ENCODE peak calls at places on chromosomes 1 and 21, in six cellular contexts. One of them, this sample, is unnamed.

GRCh38 chr1:20325844-20326323 is 35.2 kb downstream of the VWA5B1 start:
- DNase-seq in ovary: no peak
- DNase-seq in RWPE1: no peak
- DNase-seq in CD8-positive, alpha-beta memory T cell: no peak
- DNase-seq in fibroblast of lung: peak
- DNase-seq in CD4-positive, alpha-beta T cell: no peak
- DNase-seq in this sample: no peak

GRCh38 chr1:165303415-165303814 is 53.1 kb downstream of the LMX1A start:
- DNase-seq in fibroblast of lung: no peak
- DNase-seq in RWPE1: no peak
- DNase-seq in CD4-positive, alpha-beta T cell: no peak
- DNase-seq in CD8-positive, alpha-beta memory T cell: no peak
- DNase-seq in ovary: no peak
- DNase-seq in this sample: no peak

GRCh38 chr1:244450597-244451538 is 841 bp downstream of the ADSS2 start:
- DNase-seq in CD8-positive, alpha-beta memory T cell: peak
- DNase-seq in fibroblast of lung: peak
- DNase-seq in ovary: peak
- DNase-seq in RWPE1: peak
- DNase-seq in CD4-positive, alpha-beta T cell: peak
- DNase-seq in this sample: peak

GRCh38 chr1:21317035-21317689 is 26.9 kb upstream of the ECE1 start:
- DNase-seq in CD4-positive, alpha-beta T cell: no peak
- DNase-seq in CD8-positive, alpha-beta memory T cell: no peak
- DNase-seq in RWPE1: no peak
- DNase-seq in ovary: peak
- DNase-seq in fibroblast of lung: peak
- DNase-seq in this sample: peak

GRCh38 chr1:204466416-204467405 is 27.9 kb downstream of the PIK3C2B start:
- DNase-seq in RWPE1: no peak
- DNase-seq in fibroblast of lung: no peak
- DNase-seq in CD4-positive, alpha-beta T cell: no peak
- DNase-seq in CD8-positive, alpha-beta memory T cell: no peak
- DNase-seq in ovary: no peak
- DNase-seq in this sample: peak

GRCh38 chr1:241990040-241990439 is 8.9 kb downstream of the MAP1LC3C start:
- DNase-seq in ovary: peak
- DNase-seq in fibroblast of lung: peak
- DNase-seq in CD4-positive, alpha-beta T cell: no peak
- DNase-seq in RWPE1: peak
- DNase-seq in CD8-positive, alpha-beta memory T cell: no peak
- DNase-seq in this sample: peak

GRCh38 chr1:208120426-208120790 is 123.8 kb downstream of the PLXNA2 start:
- DNase-seq in CD8-positive, alpha-beta memory T cell: no peak
- DNase-seq in RWPE1: no peak
- DNase-seq in CD4-positive, alpha-beta T cell: no peak
- DNase-seq in ovary: no peak
- DNase-seq in fibroblast of lung: no peak
- DNase-seq in this sample: no peak

GRCh38 chr21:20783611-20784010 is 214.6 kb upstream of the NCAM2 start:
- DNase-seq in fibroblast of lung: no peak
- DNase-seq in RWPE1: no peak
- DNase-seq in CD8-positive, alpha-beta memory T cell: no peak
- DNase-seq in ovary: no peak
- DNase-seq in CD4-positive, alpha-beta T cell: no peak
- DNase-seq in this sample: no peak

GRCh38 chr1:111776397-111776796 is 20.7 kb downstream of the DDX20 start:
- DNase-seq in CD4-positive, alpha-beta T cell: no peak
- DNase-seq in RWPE1: no peak
- DNase-seq in ovary: no peak
- DNase-seq in fibroblast of lung: no peak
- DNase-seq in CD8-positive, alpha-beta memory T cell: no peak
- DNase-seq in this sample: no peak

GRCh38 chr1:73930293-73930692 is 267.7 kb downstream of the LRRIQ3 start:
- DNase-seq in CD8-positive, alpha-beta memory T cell: no peak
- DNase-seq in RWPE1: no peak
- DNase-seq in ovary: no peak
- DNase-seq in fibroblast of lung: no peak
- DNase-seq in CD4-positive, alpha-beta T cell: no peak
- DNase-seq in this sample: no peak

GRCh38 chr1:16921391-16922185 is at the start of gene CROCC:
- DNase-seq in fibroblast of lung: peak
- DNase-seq in RWPE1: no peak
- DNase-seq in CD4-positive, alpha-beta T cell: peak
- DNase-seq in ovary: peak
- DNase-seq in CD8-positive, alpha-beta memory T cell: peak
- DNase-seq in this sample: no peak

DNA sequence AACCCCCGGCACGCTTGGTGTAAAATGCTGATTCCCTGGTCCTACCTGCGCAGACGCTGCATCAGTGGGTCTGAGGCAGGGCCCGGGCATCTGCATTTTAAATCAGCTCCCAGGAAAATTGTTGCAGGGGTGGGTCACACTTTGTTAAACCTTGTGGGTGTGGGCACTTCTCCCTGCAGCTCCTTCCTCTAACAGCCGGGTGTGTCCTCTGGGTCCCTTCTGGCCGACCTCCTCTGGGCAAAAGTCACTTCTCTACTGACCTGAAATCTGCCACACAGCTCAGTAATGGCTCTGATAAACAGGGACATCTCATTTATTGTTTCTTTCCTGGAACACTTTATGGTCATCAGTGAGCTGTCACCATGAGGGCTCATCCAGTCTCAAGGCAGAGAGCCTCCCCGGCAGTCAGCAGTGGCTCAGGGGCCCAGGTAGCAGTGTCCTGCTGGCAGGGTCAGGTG is 52.8 kb upstream of the TMPRSS2 start:
- DNase-seq in ovary: no peak
- DNase-seq in fibroblast of lung: no peak
- DNase-seq in CD8-positive, alpha-beta memory T cell: no peak
- DNase-seq in RWPE1: no peak
- DNase-seq in CD4-positive, alpha-beta T cell: no peak
- DNase-seq in this sample: no peak
- H3K27ac ChIP-seq in ovary: no peak
- H3K27ac ChIP-seq in fibroblast of lung: no peak
- H3K27ac ChIP-seq in CD8-positive, alpha-beta memory T cell: no peak
- H3K27ac ChIP-seq in RWPE1: peak
- H3K27ac ChIP-seq in CD4-positive, alpha-beta T cell: no peak
- H3K27ac ChIP-seq in this sample: no peak

GRCh38 chr1:6871300-6871972 is 86.2 kb downstream of the CAMTA1 start:
- DNase-seq in RWPE1: no peak
- DNase-seq in ovary: no peak
- DNase-seq in CD8-positive, alpha-beta memory T cell: no peak
- DNase-seq in CD4-positive, alpha-beta T cell: no peak
- DNase-seq in fibroblast of lung: no peak
- DNase-seq in this sample: no peak

GRCh38 chr1:6868371-6869001 is 83.2 kb downstream of the CAMTA1 start:
- DNase-seq in ovary: no peak
- DNase-seq in CD4-positive, alpha-beta T cell: no peak
- DNase-seq in fibroblast of lung: peak
- DNase-seq in RWPE1: no peak
- DNase-seq in CD8-positive, alpha-beta memory T cell: no peak
- DNase-seq in this sample: no peak

GRCh38 chr1:6870086-6870485 is 84.8 kb downstream of the CAMTA1 start:
- DNase-seq in CD4-positive, alpha-beta T cell: no peak
- DNase-seq in ovary: no peak
- DNase-seq in fibroblast of lung: peak
- DNase-seq in CD8-positive, alpha-beta memory T cell: no peak
- DNase-seq in RWPE1: no peak
- DNase-seq in this sample: no peak

GRCh38 chr1:6869002-6869380 is 83.7 kb downstream of the CAMTA1 start:
- DNase-seq in CD8-positive, alpha-beta memory T cell: no peak
- DNase-seq in fibroblast of lung: no peak
- DNase-seq in ovary: no peak
- DNase-seq in RWPE1: no peak
- DNase-seq in CD4-positive, alpha-beta T cell: no peak
- DNase-seq in this sample: no peak

DNA sequence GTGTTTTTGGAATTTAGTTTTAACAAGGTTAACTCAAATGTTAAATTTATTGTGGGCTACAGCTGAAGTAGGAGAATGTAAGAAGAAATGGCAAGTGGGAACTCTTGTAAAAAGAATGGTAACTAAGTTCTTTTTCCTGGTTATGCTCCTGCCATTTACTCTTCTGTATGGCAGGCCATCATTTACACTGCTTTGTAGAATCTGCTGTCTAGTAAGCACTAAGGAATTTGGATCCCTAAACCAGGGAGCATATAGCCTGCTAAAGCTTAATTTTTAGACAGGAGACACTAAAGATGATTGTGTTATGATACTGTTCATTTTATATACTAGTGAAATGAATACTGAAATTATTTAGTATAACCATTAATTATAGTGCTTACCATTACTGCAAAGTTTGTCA is 85.3 kb downstream of the CAMTA1 start:
- DNase-seq in CD4-positive, alpha-beta T cell: no peak
- DNase-seq in RWPE1: no peak
- DNase-seq in ovary: no peak
- DNase-seq in fibroblast of lung: peak
- DNase-seq in CD8-positive, alpha-beta memory T cell: no peak
- DNase-seq in this sample: no peak
- H3K27ac ChIP-seq in CD4-positive, alpha-beta T cell: no peak
- H3K27ac ChIP-seq in RWPE1: no peak
- H3K27ac ChIP-seq in ovary: no peak
- H3K27ac ChIP-seq in fibroblast of lung: peak
- H3K27ac ChIP-seq in CD8-positive, alpha-beta memory T cell: no peak
- H3K27ac ChIP-seq in this sample: no peak

DNA sequence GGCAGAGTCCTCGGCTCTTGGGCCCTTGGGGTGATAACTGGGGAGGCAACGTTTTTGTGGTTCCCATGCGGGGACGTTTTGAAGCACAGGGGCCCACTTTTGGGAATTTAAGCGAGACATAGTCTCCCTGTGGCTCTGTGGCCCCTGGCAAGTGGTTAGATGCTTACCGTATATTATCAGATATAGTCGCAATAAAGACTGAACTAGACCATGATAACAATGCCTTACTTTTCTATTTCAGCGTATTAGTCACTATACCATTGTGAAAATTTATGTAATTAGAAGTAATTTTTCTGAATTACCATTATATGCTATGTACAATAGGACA is 538 bp upstream of the RCAN1 start:
- DNase-seq in CD8-positive, alpha-beta memory T cell: no peak
- DNase-seq in CD4-positive, alpha-beta T cell: no peak
- DNase-seq in RWPE1: no peak
- DNase-seq in fibroblast of lung: no peak
- DNase-seq in ovary: no peak
- DNase-seq in this sample: no peak
- H3K27ac ChIP-seq in CD8-positive, alpha-beta memory T cell: peak
- H3K27ac ChIP-seq in CD4-positive, alpha-beta T cell: peak
- H3K27ac ChIP-seq in RWPE1: peak
- H3K27ac ChIP-seq in fibroblast of lung: no peak
- H3K27ac ChIP-seq in ovary: no peak
- H3K27ac ChIP-seq in this sample: peak

GRCh38 chr21:37337831-37338230 is 28.7 kb upstream of the DYRK1A start:
- DNase-seq in RWPE1: no peak
- DNase-seq in fibroblast of lung: no peak
- DNase-seq in ovary: no peak
- DNase-seq in CD4-positive, alpha-beta T cell: no peak
- DNase-seq in CD8-positive, alpha-beta memory T cell: no peak
- DNase-seq in this sample: no peak
- H3K27ac ChIP-seq in RWPE1: no peak
- H3K27ac ChIP-seq in fibroblast of lung: no peak
- H3K27ac ChIP-seq in ovary: no peak
- H3K27ac ChIP-seq in CD4-positive, alpha-beta T cell: no peak
- H3K27ac ChIP-seq in CD8-positive, alpha-beta memory T cell: no peak
- H3K27ac ChIP-seq in this sample: no peak

GRCh38 chr1:31373897-31374486 is 1.1 kb upstream of the FABP3 start:
- DNase-seq in ovary: no peak
- DNase-seq in fibroblast of lung: no peak
- DNase-seq in RWPE1: no peak
- DNase-seq in CD4-positive, alpha-beta T cell: no peak
- DNase-seq in CD8-positive, alpha-beta memory T cell: no peak
- DNase-seq in this sample: no peak
- H3K27ac ChIP-seq in ovary: peak
- H3K27ac ChIP-seq in fibroblast of lung: peak
- H3K27ac ChIP-seq in RWPE1: peak
- H3K27ac ChIP-seq in CD4-positive, alpha-beta T cell: no peak
- H3K27ac ChIP-seq in CD8-positive, alpha-beta memory T cell: no peak
- H3K27ac ChIP-seq in this sample: peak

GRCh38 chr1:227219715-227220292 is 98.5 kb downstream of the CDC42BPA start:
- DNase-seq in fibroblast of lung: no peak
- DNase-seq in CD8-positive, alpha-beta memory T cell: no peak
- DNase-seq in ovary: no peak
- DNase-seq in CD4-positive, alpha-beta T cell: no peak
- DNase-seq in RWPE1: no peak
- DNase-seq in this sample: no peak
- H3K27ac ChIP-seq in fibroblast of lung: no peak
- H3K27ac ChIP-seq in CD8-positive, alpha-beta memory T cell: no peak
- H3K27ac ChIP-seq in ovary: no peak
- H3K27ac ChIP-seq in CD4-positive, alpha-beta T cell: no peak
- H3K27ac ChIP-seq in RWPE1: no peak
- H3K27ac ChIP-seq in this sample: no peak

GRCh38 chr1:153495536-153495935 is 35.1 kb upstream of the S100A7 start:
- DNase-seq in CD4-positive, alpha-beta T cell: no peak
- DNase-seq in ovary: no peak
- DNase-seq in CD8-positive, alpha-beta memory T cell: no peak
- DNase-seq in RWPE1: no peak
- DNase-seq in fibroblast of lung: no peak
- DNase-seq in this sample: no peak
- H3K27ac ChIP-seq in CD4-positive, alpha-beta T cell: no peak
- H3K27ac ChIP-seq in ovary: no peak
- H3K27ac ChIP-seq in CD8-positive, alpha-beta memory T cell: no peak
- H3K27ac ChIP-seq in RWPE1: no peak
- H3K27ac ChIP-seq in fibroblast of lung: no peak
- H3K27ac ChIP-seq in this sample: no peak

DNA sequence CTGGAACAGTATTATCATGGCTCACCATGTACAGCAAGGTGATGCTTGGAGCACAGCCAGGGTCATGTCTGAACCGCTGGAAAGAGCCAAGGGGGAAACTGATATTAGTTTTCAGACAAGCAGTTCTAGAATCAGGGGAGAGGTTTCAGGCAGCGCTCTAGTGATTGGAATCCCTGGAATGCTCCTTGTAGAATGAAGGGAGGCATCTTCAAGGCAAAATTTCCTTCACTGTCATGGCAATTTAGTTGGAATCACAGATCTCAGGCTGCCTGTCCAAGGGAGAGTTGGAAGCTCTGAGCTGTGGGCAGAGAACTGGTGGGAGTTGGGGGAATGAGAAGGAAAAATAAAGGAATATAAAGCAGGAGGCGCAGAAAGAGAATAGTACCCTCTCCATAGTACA is 737.1 kb downstream of the PTPRU start:
- DNase-seq in CD8-positive, alpha-beta memory T cell: no peak
- DNase-seq in CD4-positive, alpha-beta T cell: no peak
- DNase-seq in ovary: no peak
- DNase-seq in fibroblast of lung: no peak
- DNase-seq in RWPE1: no peak
- DNase-seq in this sample: no peak
- H3K27ac ChIP-seq in CD8-positive, alpha-beta memory T cell: no peak
- H3K27ac ChIP-seq in CD4-positive, alpha-beta T cell: no peak
- H3K27ac ChIP-seq in ovary: no peak
- H3K27ac ChIP-seq in fibroblast of lung: no peak
- H3K27ac ChIP-seq in RWPE1: no peak
- H3K27ac ChIP-seq in this sample: no peak

This sample was measured in substantia nigra.